ENCODE peak calls at places on chromosomes 4 and X, in seven cellular contexts. W, T, B, Q, Y, N and U are unnamed samples.

GRCh38 chrX:40154853-40155616 is 57.3 kb upstream of the BCOR start:
- DNase-seq in B (peak; percentile 61), Q (no peak), T (peak; percentile 73), W (peak; percentile 95), Y (peak; percentile 80), N (no peak), U (no peak)

GRCh38 chrX:43493751-43494150 is 162.3 kb upstream of the MAOA start:
- DNase-seq in Y (no peak), W (no peak), B (peak; percentile 3), T (no peak), N (no peak), Q (no peak), U (no peak)

GRCh38 chr4:14155803-14156202 is 528.3 kb upstream of the BOD1L1 start:
- DNase-seq in Y (no peak), W (no peak), B (no peak), N (no peak), Q (no peak), T (no peak), U (no peak)

GRCh38 chrX:138745215-138745614 is 33.7 kb upstream of the FGF13 start:
- DNase-seq in N (no peak), B (peak; percentile 64), T (no peak), W (peak; percentile 52), Q (no peak), Y (peak; percentile 72), U (peak; percentile 45)

GRCh38 chrX:40099046-40099968 is 1.5 kb upstream of the BCOR start:
- DNase-seq in B (no peak), W (peak; percentile 85), Q (peak; percentile 55), T (peak; percentile 46), N (no peak), Y (no peak), U (no peak)

GRCh38 chr4:6892190-6892908 is 17.3 kb upstream of the TBC1D14 start:
- DNase-seq in Q (no peak), W (peak; percentile 97), N (peak; percentile 17), T (peak; percentile 58), Y (peak; percentile 23), B (peak; percentile 71), U (peak; percentile 74)

GRCh38 chrX:119121341-119121740 is 6.3 kb downstream of the KIAA1210 start:
- DNase-seq in T (no peak), N (no peak), B (peak; percentile 59), Q (no peak), Y (no peak), W (no peak), U (no peak)

GRCh38 chr4:53591372-53591892 is at the start of gene LNX1:
- DNase-seq in B (no peak), W (peak; percentile 55), N (no peak), Y (no peak), Q (no peak), T (no peak), U (no peak)

GRCh38 chrX:136055651-136056221 is 70.5 kb downstream of the SLC9A6 start:
- DNase-seq in B (peak; percentile 94), T (peak; percentile 15), W (no peak), Y (peak; percentile 50), Q (no peak), N (no peak), U (peak; percentile 73)

GRCh38 chrX:56802921-56803848 is 74.1 kb downstream of the NBDY start:
- DNase-seq in Q (peak; percentile 78), Y (peak; percentile 52), W (peak; percentile 55), B (peak; percentile 50), T (peak; percentile 83), N (peak; percentile 21), U (peak; percentile 71)

GRCh38 chr4:57233391-57233790 is 123.2 kb upstream of the IGFBP7 start:
- DNase-seq in W (no peak), Y (no peak), T (no peak), B (peak; percentile 51), N (no peak), Q (no peak), U (peak; percentile 29)

GRCh38 chrX:42096262-42096939 is 173.0 kb upstream of the CASK start:
- DNase-seq in W (no peak), Y (no peak), N (no peak), T (no peak), B (peak; percentile 92), Q (no peak), U (peak; percentile 91)

GRCh38 chr4:108029321-108029720 is 39.6 kb downstream of the HADH start:
- DNase-seq in Q (peak; percentile 36), Y (no peak), W (no peak), N (no peak), B (no peak), T (no peak), U (no peak)

GRCh38 chr4:48315728-48316630 is 25.4 kb upstream of the SLAIN2 start:
- DNase-seq in N (no peak), Y (peak; percentile 24), B (peak; percentile 77), Q (no peak), W (peak; percentile 69), T (no peak), U (peak; percentile 69)

GRCh38 chr4:88341227-88342192 is 37.1 kb upstream of the HERC6 start:
- DNase-seq in T (no peak), B (peak; percentile 97), N (no peak), Y (no peak), W (no peak), Q (no peak), U (peak; percentile 93)

GRCh38 chr4:122329876-122330595 is 48.8 kb upstream of the ADAD1 start:
- DNase-seq in N (no peak), T (no peak), Y (no peak), W (no peak), B (no peak), Q (no peak), U (peak; percentile 52)

GRCh38 chrX:41457618-41458192 is 10.6 kb downstream of the NYX start:
- DNase-seq in W (peak; percentile 27), B (peak; percentile 25), Q (no peak), Y (no peak), T (no peak), N (no peak), U (no peak)

GRCh38 chr4:7193040-7193958 is 961 bp downstream of the SORCS2 start:
- DNase-seq in Y (no peak), W (no peak), Q (no peak), N (no peak), T (no peak), B (no peak), U (no peak)

DNA sequence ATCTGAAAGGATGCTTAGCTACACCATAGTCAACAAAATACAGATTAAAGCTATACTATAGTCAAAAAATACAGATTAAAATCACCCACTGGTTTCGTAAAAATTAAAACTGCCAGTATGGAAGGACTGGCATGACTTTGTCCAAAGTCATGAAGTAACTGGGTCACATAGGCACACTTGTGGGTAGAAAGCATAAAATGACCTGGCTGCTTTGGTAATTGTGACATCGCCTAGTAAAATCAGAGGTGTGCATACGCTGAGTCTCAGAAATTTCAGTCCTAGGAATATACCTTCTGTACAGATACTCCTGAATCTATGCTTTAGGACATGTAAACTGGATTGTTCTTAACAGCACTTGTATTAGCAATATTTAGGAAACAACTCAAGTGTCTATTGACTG is 28.1 kb downstream of the CLNK start:
- DNase-seq in Q (no peak), W (no peak), N (no peak), Y (no peak), T (no peak), B (no peak), U (peak; percentile 15)
- TF ChIP-seq CTCF in Q (no peak), W (no peak), N (no peak), Y (no peak), T (no peak), B (no peak), U (no peak)

GRCh38 chrX:99857455-99857854 is 552.6 kb downstream of the PCDH19 start:
- DNase-seq in B (no peak), T (no peak), Q (no peak), Y (no peak), N (no peak), W (peak; percentile 1), U (no peak)
- TF ChIP-seq CTCF in B (no peak), T (no peak), Q (no peak), Y (no peak), N (no peak), W (peak; percentile 22), U (peak; percentile 0)

GRCh38 chr4:40737882-40738281 is 11.9 kb upstream of the NSUN7 start:
- DNase-seq in Q (no peak), Y (no peak), N (no peak), W (no peak), T (no peak), B (no peak), U (no peak)

GRCh38 chr4:40734497-40734896 is 15.3 kb upstream of the NSUN7 start:
- DNase-seq in Y (no peak), N (no peak), B (no peak), T (no peak), W (no peak), Q (no peak), U (no peak)

GRCh38 chr4:40733752-40734151 is 16.0 kb upstream of the NSUN7 start:
- DNase-seq in N (no peak), Y (no peak), Q (no peak), T (no peak), B (no peak), W (no peak), U (no peak)

GRCh38 chr4:40739347-40739746 is 10.4 kb upstream of the NSUN7 start:
- DNase-seq in N (no peak), W (no peak), Y (no peak), Q (no peak), B (no peak), T (no peak), U (no peak)

GRCh38 chr4:40736910-40737309 is 12.8 kb upstream of the NSUN7 start:
- DNase-seq in Q (no peak), B (peak; percentile 72), W (peak; percentile 66), T (no peak), Y (no peak), N (no peak), U (peak; percentile 47)
- TF ChIP-seq CTCF in Q (no peak), B (peak; percentile 15), W (peak; percentile 18), T (peak; percentile 39), Y (no peak), N (no peak), U (peak; percentile 24)

GRCh38 chrX:36856849-36857248 is 151.3 kb upstream of the FAM47C start:
- DNase-seq in Q (no peak), Y (no peak), W (peak; percentile 2), B (peak; percentile 23), T (no peak), N (no peak), U (peak; percentile 3)
- TF ChIP-seq CTCF in Q (no peak), Y (no peak), W (no peak), B (no peak), T (no peak), N (no peak), U (no peak)

DNA sequence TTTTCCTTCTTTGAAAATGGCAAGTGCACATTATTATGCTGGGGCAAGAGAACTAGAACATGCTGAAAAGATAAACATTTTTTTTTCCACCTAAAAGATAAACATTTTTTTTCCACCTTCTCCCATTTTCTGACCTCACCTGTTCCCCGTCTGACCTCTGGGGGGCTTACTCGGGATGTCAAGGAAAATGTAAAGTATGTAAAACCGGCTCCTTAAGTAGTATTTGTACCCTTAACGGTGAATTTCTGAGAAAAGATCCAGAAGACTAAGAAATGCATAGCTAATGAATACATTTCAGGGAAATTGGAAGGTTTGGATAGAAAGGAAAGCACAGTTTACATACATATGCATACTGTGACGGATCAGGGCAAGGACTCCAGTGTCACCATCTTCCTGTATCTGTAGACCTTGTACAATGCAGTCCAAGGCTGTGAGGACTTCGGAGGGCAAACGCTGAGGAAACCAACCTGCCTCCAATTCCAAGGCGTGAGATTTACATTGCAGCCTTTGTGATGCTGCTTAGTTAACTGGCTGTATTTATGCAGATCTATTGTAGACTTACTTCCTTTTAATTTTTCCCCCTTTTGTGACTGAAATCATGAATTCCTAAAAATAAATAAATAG is 2185.9 kb upstream of the TENM3 start:
- DNase-seq in Y (no peak), N (no peak), T (no peak), B (peak; percentile 15), W (peak; percentile 45), Q (no peak), U (peak; percentile 6)
- TF ChIP-seq CTCF in Y (no peak), N (no peak), T (no peak), B (no peak), W (peak; percentile 13), Q (no peak), U (no peak)